ENCODE peak calls at places on chromosomes 16 and 17, in six cellular contexts. B is fibroblast of lung, S is H7, U is astrocyte of the cerebellum, C is heart right ventricle, R is skeletal muscle cell. Z is an unnamed sample.

GRCh38 chr17:17151055-17151454 is 55.1 kb downstream of the PLD6 start:
- DNase-seq in C (no peak), U (peak), R (peak), B (peak), S (no peak), Z (no peak)

GRCh38 chr17:2853722-2854580 is 57.7 kb downstream of the RAP1GAP2 start:
- DNase-seq in R (no peak), U (no peak), C (no peak), S (peak), B (peak), Z (no peak)

GRCh38 chr17:43966276-43966675 is 12.5 kb upstream of the PYY start:
- DNase-seq in B (peak), C (no peak), U (no peak), R (no peak), S (no peak), Z (no peak)

GRCh38 chr17:66347661-66348604 is 45.5 kb downstream of the PRKCA start:
- DNase-seq in S (no peak), B (peak), C (no peak), U (peak), R (no peak), Z (no peak)

GRCh38 chr16:67207857-67208524 is 9.1 kb downstream of the ELMO3 start:
- DNase-seq in S (no peak), B (peak), U (no peak), R (no peak), C (no peak), Z (no peak)

GRCh38 chr16:11497329-11497805 is 89.4 kb downstream of the LITAF start:
- DNase-seq in B (peak), C (peak), R (no peak), U (no peak), S (peak), Z (peak)

GRCh38 chr16:23071202-23072083 is 77.8 kb downstream of the USP31 start:
- DNase-seq in R (peak), U (peak), S (no peak), B (peak), C (peak), Z (no peak)

GRCh38 chr16:20348365-20349185 is 3.9 kb downstream of the UMOD start:
- DNase-seq in U (no peak), R (no peak), B (no peak), S (peak), C (no peak), Z (no peak)

GRCh38 chr17:4433515-4434031 is at the start of gene SPNS3:
- DNase-seq in C (no peak), S (peak), R (no peak), U (no peak), B (no peak), Z (no peak)

GRCh38 chr16:30771726-30772125 is 9.6 kb downstream of the RNF40 start:
- DNase-seq in C (no peak), S (no peak), U (no peak), R (no peak), B (no peak), Z (no peak)

GRCh38 chr17:55751720-55752250 is 934 bp downstream of the PCTP start:
- DNase-seq in S (no peak), B (no peak), C (no peak), R (no peak), U (no peak), Z (no peak)

GRCh38 chr17:77645441-77646430 is 312.8 kb upstream of the TNRC6C start:
- DNase-seq in R (no peak), U (no peak), B (peak), S (peak), C (no peak), Z (no peak)

GRCh38 chr16:72270531-72270930 is 98.6 kb upstream of the PMFBP1 start:
- DNase-seq in C (no peak), U (no peak), B (no peak), R (no peak), S (no peak), Z (no peak)

GRCh38 chr17:7478276-7479138 is 924 bp downstream of the ZBTB4 start:
- DNase-seq in R (no peak), B (peak), U (no peak), S (peak), C (peak), Z (peak)

GRCh38 chr16:89374393-89374948 is 115.9 kb downstream of the ANKRD11 start:
- DNase-seq in S (peak), U (no peak), R (no peak), B (peak), C (peak), Z (no peak)

GRCh38 chr16:2386990-2387389 is 42.3 kb upstream of the CCNF start:
- DNase-seq in C (no peak), R (no peak), S (peak), B (no peak), U (no peak), Z (no peak)

GRCh38 chr16:58098207-58099096 is 30.7 kb downstream of the CFAP20 start:
- DNase-seq in C (no peak), R (no peak), U (no peak), B (peak), S (peak), Z (no peak)

GRCh38 chr17:2239882-2240430 is 63.6 kb downstream of the SMG6 start:
- DNase-seq in S (no peak), U (peak), C (peak), R (peak), B (peak), Z (peak)

GRCh38 chr16:63324306-63324705 is 1288.1 kb upstream of the CDH8 start:
- DNase-seq in U (no peak), B (peak), S (no peak), R (no peak), C (no peak), Z (no peak)

GRCh38 chr16:4534151-4534790 is 4.3 kb downstream of the CDIP1 start:
- DNase-seq in R (no peak), S (peak), U (no peak), B (no peak), C (no peak), Z (no peak)

GRCh38 chr17:48614904-48615211 is 234 bp downstream of the HOXB8 start:
- DNase-seq in B (no peak), R (no peak), S (no peak), C (no peak), U (no peak), Z (no peak)
- H3K4me3 ChIP-seq in B (peak), R (peak), S (no peak), C (no peak), U (no peak), Z (no peak)

DNA sequence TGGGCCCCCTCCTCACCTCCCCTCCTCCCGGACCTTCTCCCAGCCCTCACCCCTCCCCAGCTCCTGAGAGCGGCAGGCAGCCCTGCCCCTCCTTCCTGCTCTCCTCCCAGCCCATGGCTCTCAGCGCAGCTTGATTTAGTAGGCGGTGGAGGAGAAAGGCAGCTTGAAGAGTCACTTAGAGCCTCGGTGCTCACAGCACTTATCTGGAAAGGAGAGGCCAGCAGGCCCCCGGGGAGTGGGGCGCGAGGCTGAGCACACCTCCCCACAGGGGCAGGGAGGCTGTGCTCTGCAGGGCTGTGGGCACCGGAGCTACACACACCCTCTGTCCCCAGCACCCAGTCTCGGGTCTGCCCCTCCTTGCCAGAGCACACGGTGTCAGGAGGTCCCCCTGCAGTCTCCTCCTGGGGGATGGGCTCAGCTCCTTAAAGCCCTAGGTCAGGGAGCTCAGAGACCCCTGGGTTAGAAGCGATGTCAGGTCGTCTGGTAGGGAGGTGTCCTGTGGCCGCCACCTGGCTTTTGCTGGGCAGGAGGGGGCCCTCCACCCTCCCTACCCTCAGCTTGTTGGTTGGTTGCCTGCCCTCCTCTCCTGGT is 151.2 kb upstream of the GSE1 start:
- DNase-seq in C (no peak), S (peak), B (peak), R (no peak), U (no peak), Z (peak)
- H3K4me3 ChIP-seq in C (peak), S (peak), B (no peak), R (peak), U (no peak), Z (peak)

DNA sequence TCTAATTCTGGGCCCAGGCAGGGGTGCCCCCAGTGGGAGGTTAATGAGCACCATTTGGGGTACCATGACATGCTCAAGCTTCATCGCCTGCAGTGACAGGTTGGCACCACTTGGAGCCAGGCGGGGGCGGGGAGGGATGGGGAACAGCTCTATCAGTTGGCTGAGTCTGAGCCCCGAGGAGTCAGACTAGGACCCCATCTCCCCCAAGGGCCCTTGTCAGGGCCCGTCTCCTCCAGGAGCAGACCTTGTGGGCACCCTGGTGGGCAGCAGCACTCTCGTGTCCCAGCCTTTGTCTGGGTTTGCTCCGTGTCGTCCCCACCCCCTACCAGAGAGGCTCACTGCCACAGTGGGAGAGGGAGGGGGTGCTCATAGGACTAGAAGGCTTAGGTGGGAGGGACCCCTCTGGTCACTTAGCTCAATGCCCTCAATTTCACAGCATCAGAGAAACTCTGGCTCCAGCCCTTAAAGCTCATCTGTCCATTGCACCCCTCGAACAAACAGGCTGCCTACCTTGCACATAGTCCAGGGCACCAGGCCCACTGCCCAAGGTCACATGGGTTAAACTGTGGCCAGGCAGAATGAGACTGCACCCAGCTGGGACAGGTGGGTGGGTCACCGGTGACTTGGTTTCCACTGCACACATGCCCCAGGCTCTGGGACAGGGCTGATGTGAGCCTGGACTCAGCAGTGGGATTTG is 4.1 kb downstream of the PPP1R9B start:
- DNase-seq in B (no peak), S (peak), R (no peak), C (no peak), U (no peak), Z (no peak)
- H3K4me3 ChIP-seq in B (peak), S (no peak), R (peak), C (peak), U (peak), Z (no peak)

GRCh38 chr17:48812001-48812400 is 5.0 kb downstream of the TTLL6 start:
- DNase-seq in C (no peak), B (no peak), U (no peak), R (no peak), S (no peak), Z (no peak)

GRCh38 chr17:48814504-48814903 is 2.5 kb downstream of the TTLL6 start:
- DNase-seq in R (no peak), C (peak), B (peak), U (no peak), S (peak), Z (peak)

GRCh38 chr17:48804936-48805411 is 12.1 kb downstream of the TTLL6 start:
- DNase-seq in B (peak), U (peak), C (peak), S (peak), R (no peak), Z (peak)

GRCh38 chr17:48809182-48809581 is 7.8 kb downstream of the TTLL6 start:
- DNase-seq in S (no peak), B (no peak), C (no peak), U (no peak), R (no peak), Z (no peak)
- H3K4me3 ChIP-seq in S (no peak), B (no peak), C (no peak), U (no peak), R (no peak), Z (no peak)

GRCh38 chr17:78923660-78924453 is 1.3 kb downstream of the TIMP2 start:
- DNase-seq in U (no peak), B (no peak), R (no peak), C (peak), S (peak), Z (peak)
- H3K4me3 ChIP-seq in U (peak), B (peak), R (peak), C (peak), S (peak), Z (peak)

Z was measured in ovary.